ENCODE peak calls at places on chromosomes 1 and 21, in five cellular contexts. O, Q, H, A and S are unnamed samples.
A peak's percentile ranks its signal among the peaks of the same experiment; 100 is the strongest.

GRCh38 chr1:162485236-162485635 is 12.4 kb upstream of the UHMK1 start:
- DNase-seq in O (no peak), H (no peak), Q (no peak), A (no peak), S (no peak)

GRCh38 chr1:20105856-20106255 is 13.5 kb downstream of the PLA2G2D start:
- DNase-seq in A (no peak), Q (no peak), H (no peak), O (peak; percentile 34), S (no peak)

GRCh38 chr1:64231153-64231552 is 27.7 kb downstream of the UBE2U start:
- DNase-seq in O (no peak), H (no peak), A (no peak), Q (no peak), S (no peak)

GRCh38 chr1:163055005-163055404 is 14.2 kb upstream of the RGS4 start:
- DNase-seq in O (no peak), H (no peak), Q (no peak), A (no peak), S (no peak)

GRCh38 chr1:166390406-166390805 is 223.6 kb upstream of the FAM78B start:
- DNase-seq in O (peak; percentile 79), H (no peak), A (no peak), Q (no peak), S (no peak)

GRCh38 chr1:225426395-225427248 is 1.2 kb downstream of the LBR start:
- DNase-seq in A (no peak), Q (no peak), O (peak; percentile 51), H (peak; percentile 56), S (peak; percentile 5)

GRCh38 chr21:36572091-36572490 is 92.2 kb upstream of the CLDN14 start:
- DNase-seq in O (no peak), H (no peak), A (no peak), Q (no peak), S (no peak)

GRCh38 chr1:32101233-32101681 is 6.6 kb upstream of the KPNA6 start:
- DNase-seq in A (no peak), O (peak; percentile 86), Q (no peak), H (peak; percentile 52), S (no peak)

GRCh38 chr1:11869650-11870207 is 11.0 kb upstream of the NPPB start:
- DNase-seq in O (no peak), A (no peak), H (no peak), Q (no peak), S (no peak)

GRCh38 chr1:5990913-5991783 is 1.1 kb downstream of the NPHP4 start:
- DNase-seq in Q (no peak), O (peak; percentile 26), A (no peak), H (peak; percentile 33), S (no peak)

GRCh38 chr1:9960705-9961562 is 17.7 kb downstream of the NMNAT1 start:
- DNase-seq in Q (no peak), A (no peak), H (no peak), O (no peak), S (no peak)

GRCh38 chr1:230735447-230735846 is 11.7 kb upstream of the CAPN9 start:
- DNase-seq in Q (no peak), O (no peak), A (no peak), H (no peak), S (no peak)

GRCh38 chr1:2493691-2494322 is 17.7 kb downstream of the PLCH2 start:
- DNase-seq in H (no peak), A (no peak), O (peak; percentile 43), Q (no peak), S (no peak)

GRCh38 chr1:159938221-159938852 is 7.1 kb downstream of the IGSF9 start:
- DNase-seq in H (no peak), Q (no peak), O (peak; percentile 58), A (no peak), S (no peak)

GRCh38 chr1:77489910-77490309 is 192.5 kb downstream of the ZZZ3 start:
- DNase-seq in H (no peak), O (peak; percentile 57), Q (no peak), A (no peak), S (no peak)

GRCh38 chr1:52571783-52572182 is 18.9 kb upstream of the TUT4 start:
- DNase-seq in H (no peak), Q (no peak), A (no peak), O (peak; percentile 44), S (no peak)

GRCh38 chr1:181443231-181443853 is 40.0 kb upstream of the CACNA1E start:
- DNase-seq in O (no peak), Q (no peak), H (no peak), A (no peak), S (no peak)

GRCh38 chr1:161006563-161006962 is 14.4 kb downstream of the F11R start:
- DNase-seq in H (no peak), A (no peak), Q (no peak), O (no peak), S (no peak)

GRCh38 chr21:42847726-42848125 is 31.6 kb downstream of the WDR4 start:
- DNase-seq in O (no peak), Q (no peak), A (no peak), H (no peak), S (no peak)

GRCh38 chr1:109927908-109928307 is 17.3 kb downstream of the CSF1 start:
- DNase-seq in A (no peak), O (peak; percentile 97), Q (peak; percentile 89), H (no peak), S (peak; percentile 86)

GRCh38 chr1:58909162-58909560 is 125.3 kb upstream of the JUN start:
- DNase-seq in Q (no peak), O (peak; percentile 86), H (peak; percentile 75), A (no peak), S (no peak)

GRCh38 chr1:19960621-19961020 is 18.8 kb downstream of the PLA2G2A start:
- DNase-seq in H (no peak), Q (no peak), O (no peak), A (no peak), S (no peak)

GRCh38 chr1:100718581-100718980 is 961 bp upstream of the VCAM1 start:
- DNase-seq in O (no peak), A (no peak), Q (no peak), H (no peak), S (no peak)

GRCh38 chr1:236287356-236287755 is 5.6 kb upstream of the ERO1B start:
- DNase-seq in A (no peak), H (no peak), Q (no peak), O (no peak), S (no peak)

GRCh38 chr1:241531195-241532172 is 694 bp upstream of the KMO start:
- DNase-seq in O (peak; percentile 81), H (peak; percentile 42), A (no peak), Q (no peak), S (no peak)

GRCh38 chr1:92968138-92969032 is 7.1 kb upstream of the DIPK1A start:
- DNase-seq in O (peak; percentile 33), Q (no peak), H (peak; percentile 42), A (no peak), S (no peak)

GRCh38 chr1:37795340-37796110 is 1.9 kb downstream of the MANEAL start:
- DNase-seq in A (no peak), O (peak; percentile 19), H (peak; percentile 61), Q (peak; percentile 41), S (no peak)

GRCh38 chr1:223609961-223610360 is 55.5 kb downstream of the CAPN8 start:
- DNase-seq in H (no peak), Q (no peak), O (no peak), A (no peak), S (no peak)

GRCh38 chr1:47894718-47895393 is 102.3 kb downstream of the TRABD2B start:
- DNase-seq in O (peak; percentile 87), H (peak; percentile 53), Q (no peak), A (no peak), S (no peak)

GRCh38 chr1:175313672-175314225 is 121.2 kb upstream of the KIAA0040 start:
- DNase-seq in H (no peak), Q (no peak), A (no peak), O (no peak), S (no peak)

GRCh38 chr1:33397994-33398393 is 32.9 kb downstream of the PHC2 start:
- DNase-seq in O (no peak), H (no peak), A (no peak), Q (no peak), S (no peak)

GRCh38 chr1:12123172-12123571 is 43.6 kb upstream of the TNFRSF1B start:
- DNase-seq in O (no peak), A (no peak), Q (no peak), H (no peak), S (no peak)

GRCh38 chr1:63405021-63405420 is 37.6 kb downstream of the ALG6 start:
- DNase-seq in O (no peak), Q (no peak), A (no peak), H (peak; percentile 10), S (no peak)

GRCh38 chr1:51234721-51235425 is 1.2 kb upstream of the RNF11 start:
- DNase-seq in A (no peak), Q (peak; percentile 59), H (no peak), O (peak; percentile 87), S (peak; percentile 39)

GRCh38 chr1:43445618-43446387 is 7.9 kb downstream of the HYI start:
- DNase-seq in Q (no peak), A (no peak), O (no peak), H (no peak), S (no peak)